ENCODE peak calls at places on chromosomes 4 and X, in six cellular contexts. Z is A673, R is brain microvascular endothelial cell, S is ovary, H is stomach, Q is breast epithelium. I is an unnamed sample.

GRCh38 chr4:152935661-152936445 is at the start of gene FHDC1:
- DNase-seq in R (no peak), S (no peak), Z (no peak), H (peak; percentile 90), Q (peak; percentile 76), I (peak; percentile 94)

GRCh38 chrX:78517124-78517523 is 142.0 kb downstream of the RTL3 start:
- DNase-seq in Z (no peak), R (peak; percentile 24), S (no peak), Q (no peak), H (no peak), I (peak; percentile 30)

GRCh38 chrX:12819231-12819630 is 28.0 kb downstream of the PRPS2 start:
- DNase-seq in Q (no peak), Z (no peak), S (no peak), R (no peak), H (no peak), I (no peak)

GRCh38 chr4:149999485-150000074 is 78.7 kb upstream of the DCLK2 start:
- DNase-seq in H (no peak), S (peak; percentile 23), Z (peak; percentile 86), Q (no peak), R (peak; percentile 68), I (peak; percentile 17)

GRCh38 chr4:102554482-102554881 is 53.3 kb downstream of the NFKB1 start:
- DNase-seq in Q (no peak), H (no peak), R (peak; percentile 81), Z (no peak), S (no peak), I (no peak)

GRCh38 chr4:181528570-181529184 is 714.5 kb upstream of the TENM3 start:
- DNase-seq in S (peak; percentile 17), Z (peak; percentile 79), H (peak; percentile 78), Q (no peak), R (peak; percentile 65), I (peak; percentile 84)

GRCh38 chr4:130296448-130296847 is 1200.5 kb downstream of the C4orf33 start:
- DNase-seq in S (no peak), Z (no peak), Q (no peak), H (no peak), R (no peak), I (no peak)

GRCh38 chrX:123184199-123184857 is at the start of gene GRIA3:
- DNase-seq in S (no peak), Q (no peak), R (no peak), Z (no peak), H (no peak), I (no peak)

GRCh38 chrX:72306851-72307645 is 1.3 kb upstream of the CITED1 start:
- DNase-seq in H (peak; percentile 63), R (peak; percentile 45), Q (peak; percentile 30), Z (peak; percentile 78), S (peak; percentile 38), I (peak; percentile 37)

GRCh38 chr4:184647391-184648101 is 1.7 kb downstream of the CASP3 start:
- DNase-seq in R (no peak), Z (no peak), Q (no peak), S (no peak), H (no peak), I (no peak)

GRCh38 chr4:139918994-139919393 is 235.0 kb downstream of the MAML3 start:
- DNase-seq in Q (no peak), S (no peak), R (no peak), H (no peak), Z (no peak), I (no peak)

GRCh38 chr4:183407128-183407585 is 37.3 kb upstream of the CDKN2AIP start:
- DNase-seq in Z (peak; percentile 93), S (peak; percentile 85), H (peak; percentile 88), Q (peak; percentile 58), R (peak; percentile 67), I (peak; percentile 92)

GRCh38 chr4:48499551-48500066 is 9.6 kb downstream of the ZAR1 start:
- DNase-seq in Q (no peak), R (no peak), S (no peak), Z (no peak), H (no peak), I (no peak)

GRCh38 chr4:140012688-140013087 is 141.3 kb downstream of the MAML3 start:
- DNase-seq in Q (no peak), H (peak; percentile 80), Z (peak; percentile 70), S (no peak), R (peak; percentile 89), I (peak; percentile 35)

GRCh38 chrX:133414399-133415275 is 652 bp downstream of the GPC4 start:
- DNase-seq in Q (no peak), Z (peak; percentile 22), S (peak; percentile 34), R (no peak), H (no peak), I (peak; percentile 51)

GRCh38 chr4:107896158-107896645 is 35.1 kb upstream of the CYP2U1 start:
- DNase-seq in Q (no peak), Z (no peak), H (no peak), R (peak; percentile 94), S (no peak), I (no peak)

GRCh38 chr4:179325181-179325580 is 1882.9 kb upstream of the AGA start:
- DNase-seq in H (no peak), Z (no peak), Q (no peak), S (no peak), R (no peak), I (no peak)

GRCh38 chr4:121030711-121031110 is 41.6 kb downstream of the NDNF start:
- DNase-seq in R (no peak), H (no peak), S (no peak), Q (no peak), Z (no peak), I (no peak)

GRCh38 chr4:20868108-20868507 is 167.8 kb downstream of the PACRGL start:
- DNase-seq in Z (no peak), Q (no peak), H (no peak), S (no peak), R (no peak), I (no peak)

GRCh38 chrX:114152130-114152529 is 431.8 kb upstream of the HTR2C start:
- DNase-seq in Q (no peak), H (no peak), Z (peak; percentile 0), S (no peak), R (peak; percentile 46), I (no peak)

GRCh38 chr4:77209936-77210335 is 52.9 kb downstream of the CCNG2 start:
- DNase-seq in R (no peak), Z (no peak), S (no peak), H (no peak), Q (no peak), I (no peak)

GRCh38 chr4:22969314-22969896 is 276.7 kb downstream of the GBA3 start:
- DNase-seq in R (peak; percentile 28), Z (no peak), H (no peak), Q (no peak), S (no peak), I (no peak)

GRCh38 chrX:443676-444210 is 57.0 kb upstream of the PPP2R3B start:
- DNase-seq in S (no peak), H (no peak), R (no peak), Q (no peak), Z (no peak), I (no peak)

GRCh38 chr4:2415213-2415612 is 3.2 kb downstream of the ZFYVE28 start:
- DNase-seq in Q (no peak), H (no peak), R (no peak), Z (no peak), S (no peak), I (no peak)

GRCh38 chr4:2417765-2418651 is at the start of gene ZFYVE28:
- DNase-seq in R (no peak), H (no peak), Q (no peak), Z (peak; percentile 42), S (no peak), I (peak; percentile 71)

GRCh38 chr4:2417196-2417764 is 1.2 kb downstream of the ZFYVE28 start:
- DNase-seq in H (no peak), R (no peak), Z (no peak), Q (no peak), S (no peak), I (peak; percentile 72)

GRCh38 chr4:2416564-2417195 is 1.8 kb downstream of the ZFYVE28 start:
- DNase-seq in H (peak; percentile 45), Q (no peak), R (no peak), S (no peak), Z (no peak), I (peak; percentile 73)

GRCh38 chr4:2415881-2416563 is 2.4 kb downstream of the ZFYVE28 start:
- DNase-seq in Q (no peak), Z (no peak), H (no peak), S (no peak), R (no peak), I (no peak)
- H3K27ac ChIP-seq in Q (peak overlapping the region; percentile 28), Z (no peak overlapping the region), H (peak overlapping the region; percentile 65), S (no peak overlapping the region), R (no peak overlapping the region), I (peak overlapping the region; percentile 69)

DNA sequence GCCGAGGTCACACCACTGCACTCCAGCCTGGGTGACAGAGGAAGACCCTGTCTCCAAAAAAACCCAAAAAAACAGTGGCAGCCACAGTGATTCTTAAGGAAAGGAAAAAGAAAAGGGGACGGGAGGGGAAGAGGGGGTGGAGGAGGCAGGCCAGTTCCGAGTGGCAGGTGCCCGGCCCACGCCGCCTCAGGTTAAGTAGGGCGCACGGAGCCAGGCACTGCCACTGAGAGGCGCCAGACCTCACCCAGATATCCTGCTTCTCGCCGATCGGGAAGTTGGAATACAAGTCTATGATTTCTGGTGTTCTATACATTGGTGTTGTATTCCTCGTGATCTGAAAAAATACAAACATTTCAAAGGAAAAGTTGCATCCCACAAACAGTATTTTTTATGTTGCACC is 35.9 kb downstream of the GAK start:
- DNase-seq in R (no peak), Z (no peak), Q (no peak), H (no peak), S (no peak), I (no peak)
- TF ChIP-seq CTCF in R (peak; percentile 4), Z (peak; percentile 14), Q (no peak), H (no peak), S (no peak), I (no peak)

GRCh38 chrX:44343412-44343942 is at the start of gene EFHC2:
- DNase-seq in S (peak; percentile 63), R (peak; percentile 13), H (peak; percentile 34), Z (no peak), Q (peak; percentile 22), I (peak; percentile 34)

GRCh38 chrX:44342866-44343265 is 606 bp downstream of the EFHC2 start:
- DNase-seq in R (no peak), Q (no peak), S (no peak), H (no peak), Z (no peak), I (no peak)

GRCh38 chrX:44344194-44344593 is 722 bp upstream of the EFHC2 start:
- DNase-seq in H (peak; percentile 52), Q (no peak), R (no peak), S (no peak), Z (no peak), I (no peak)

GRCh38 chrX:44344687-44345086 is 1.2 kb upstream of the EFHC2 start:
- DNase-seq in R (no peak), Q (no peak), Z (no peak), H (no peak), S (no peak), I (no peak)
- H3K4me3 ChIP-seq in R (no peak overlapping the region), Q (no peak overlapping the region), Z (no peak overlapping the region), H (no peak overlapping the region), S (no peak overlapping the region), I (peak overlapping the region; percentile 37)

DNA sequence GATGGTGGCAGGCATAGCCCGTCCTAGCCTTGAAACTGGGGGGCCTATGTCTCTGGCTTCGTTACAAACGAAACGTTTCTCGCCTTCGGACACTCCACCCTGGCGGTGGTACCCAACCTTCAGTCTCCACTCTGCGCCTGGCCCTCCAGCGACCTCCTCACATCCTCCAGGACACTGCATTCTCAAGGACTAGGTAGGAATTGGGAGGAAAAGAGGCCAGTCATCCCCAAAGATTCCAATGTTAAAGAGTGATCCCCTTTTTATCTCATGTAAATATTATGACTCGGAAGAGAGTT is 2.1 kb upstream of the NKX6-1 start:
- DNase-seq in Q (no peak), H (no peak), Z (no peak), S (no peak), R (no peak), I (no peak)
- H3K27ac ChIP-seq in Q (no peak overlapping the region), H (no peak overlapping the region), Z (no peak overlapping the region), S (no peak overlapping the region), R (no peak overlapping the region), I (no peak overlapping the region)

GRCh38 chr4:158624889-158625478 is 46.7 kb downstream of the C4orf46 start:
- DNase-seq in R (no peak), Q (no peak), H (no peak), S (no peak), Z (peak; percentile 74), I (no peak)
- TF ChIP-seq CTCF in R (peak; percentile 67), Q (peak; percentile 66), H (peak; percentile 52), S (no peak), Z (peak; percentile 86), I (peak; percentile 69)

I was measured in Peyer's patch.